ENCODE peak calls at places on chromosomes 11 and 22, in six cellular contexts. G is IMR-90, W is mesenchymal stem cell, D is H1, X is neuronal stem cell, B is trophoblast cell. Q is an unnamed sample.

GRCh38 chr22:50059185-50059880 is 1.2 kb upstream of the TTLL8 start:
- DNase-seq in X (peak), D (no peak), G (peak), B (no peak), W (peak), Q (peak)

GRCh38 chr22:41688365-41689211 is at the start of gene SNU13:
- DNase-seq in W (peak), B (peak), D (peak), X (peak), G (peak), Q (peak)

GRCh38 chr11:103086461-103086860 is 5.5 kb downstream of the DCUN1D5 start:
- DNase-seq in D (no peak), X (no peak), B (no peak), G (peak), W (no peak), Q (no peak)

GRCh38 chr11:68935516-68936357 is 32.0 kb downstream of the IGHMBP2 start:
- DNase-seq in D (no peak), G (no peak), X (no peak), W (no peak), B (no peak), Q (no peak)

GRCh38 chr11:36034572-36035331 is 90.9 kb downstream of the LDLRAD3 start:
- DNase-seq in G (peak), W (peak), B (peak), X (no peak), D (no peak), Q (no peak)

GRCh38 chr11:17403977-17404759 is 15.7 kb upstream of the KCNJ11 start:
- DNase-seq in D (no peak), B (no peak), X (no peak), W (no peak), G (no peak), Q (no peak)

GRCh38 chr11:123239371-123240150 is 44.5 kb upstream of the CLMP start:
- DNase-seq in W (no peak), D (no peak), X (no peak), B (no peak), G (peak), Q (no peak)

GRCh38 chr11:126194121-126194543 is 17.3 kb downstream of the RPUSD4 start:
- DNase-seq in X (peak), G (peak), D (peak), W (peak), B (peak), Q (no peak)

GRCh38 chr11:130592056-130592455 is 143.6 kb downstream of the ADAMTS15 start:
- DNase-seq in W (peak), X (no peak), B (peak), D (no peak), G (peak), Q (no peak)

GRCh38 chr11:132186193-132186592 is 815.8 kb downstream of the NTM start:
- DNase-seq in W (no peak), X (no peak), D (no peak), G (no peak), B (no peak), Q (no peak)

GRCh38 chr22:33658775-33659174 is 261.5 kb downstream of the LARGE1 start:
- DNase-seq in B (peak), X (no peak), D (no peak), W (peak), G (peak), Q (no peak)

GRCh38 chr11:45411221-45411946 is 125.2 kb upstream of the SYT13 start:
- DNase-seq in D (no peak), G (peak), W (peak), X (no peak), B (no peak), Q (peak)

GRCh38 chr11:44840085-44840478 is 110.6 kb downstream of the TP53I11 start:
- DNase-seq in G (no peak), B (no peak), D (no peak), W (no peak), X (no peak), Q (no peak)

GRCh38 chr22:33865248-33865647 is 55.0 kb downstream of the LARGE1 start:
- DNase-seq in X (no peak), W (peak), B (no peak), D (no peak), G (no peak), Q (no peak)

GRCh38 chr11:26512196-26512595 is 59.9 kb downstream of the MUC15 start:
- DNase-seq in X (no peak), W (no peak), G (no peak), B (no peak), D (no peak), Q (no peak)

GRCh38 chr11:71449596-71449995 is 1.4 kb upstream of the DHCR7 start:
- DNase-seq in W (no peak), G (no peak), B (no peak), D (no peak), X (no peak), Q (no peak)

GRCh38 chr11:107996025-107996776 is 12.5 kb upstream of the CUL5 start:
- DNase-seq in B (no peak), X (no peak), G (no peak), W (no peak), D (no peak), Q (no peak)

GRCh38 chr22:17974703-17975372 is 49.5 kb downstream of the MICAL3 start:
- DNase-seq in W (no peak), X (no peak), G (no peak), D (no peak), B (no peak), Q (no peak)

GRCh38 chr11:93655581-93656255 is 5.8 kb upstream of the CEP295 start:
- DNase-seq in D (no peak), B (peak), G (no peak), W (no peak), X (no peak), Q (no peak)
- H3K14ac ChIP-seq in D (no peak), B (no peak), G (no peak), W (no peak), X (no peak), Q (no peak)

DNA sequence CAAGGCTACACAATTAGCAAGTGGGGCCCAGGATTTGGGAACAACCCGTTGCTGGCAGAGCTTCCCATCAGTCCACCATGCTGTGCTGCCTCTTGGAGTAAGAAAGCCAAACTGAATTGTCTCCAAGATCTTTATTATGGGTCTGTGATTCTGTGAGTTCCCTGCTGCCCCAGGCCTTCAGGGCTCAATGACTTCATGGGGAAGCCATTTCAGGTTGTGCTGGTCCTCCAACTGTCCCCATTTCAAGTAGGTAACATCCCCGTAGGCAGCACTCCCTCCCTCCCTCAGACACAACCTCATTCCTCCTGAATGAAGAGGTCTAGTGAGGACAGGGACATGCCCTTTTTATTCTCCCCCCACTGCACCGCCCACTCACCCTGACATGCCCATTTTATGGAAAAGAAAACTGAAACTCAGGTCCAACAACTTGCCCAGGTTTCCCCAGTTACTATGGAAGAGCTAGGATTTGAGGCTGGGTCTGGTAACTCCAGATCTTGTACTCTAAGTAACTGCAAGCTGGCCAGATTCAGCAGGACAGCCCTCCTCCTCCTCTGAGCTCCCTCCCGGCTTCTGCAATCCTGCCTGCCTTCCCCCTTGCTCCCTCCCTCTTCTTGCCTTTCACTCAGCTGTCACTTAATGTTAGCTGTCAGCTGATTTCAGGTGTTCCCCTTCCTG is 8.2 kb upstream of the YWHAH start:
- DNase-seq in D (no peak), B (peak), G (no peak), X (no peak), W (no peak), Q (no peak)
- H3K14ac ChIP-seq in D (no peak), B (no peak), G (no peak), X (no peak), W (no peak), Q (no peak)

GRCh38 chr22:23002612-23003180 is 67.6 kb upstream of the GNAZ start:
- DNase-seq in G (no peak), D (no peak), X (no peak), W (no peak), B (no peak), Q (no peak)

GRCh38 chr22:22999473-22999872 is 70.8 kb upstream of the GNAZ start:
- DNase-seq in W (no peak), D (no peak), G (no peak), B (no peak), X (no peak), Q (no peak)

GRCh38 chr22:23000657-23001439 is 69.5 kb upstream of the GNAZ start:
- DNase-seq in D (no peak), B (no peak), X (no peak), G (no peak), W (no peak), Q (no peak)

GRCh38 chr22:22997988-22998387 is 72.3 kb upstream of the GNAZ start:
- DNase-seq in B (no peak), G (no peak), D (no peak), W (no peak), X (no peak), Q (no peak)

GRCh38 chr22:23001463-23001862 is 68.9 kb upstream of the GNAZ start:
- DNase-seq in W (no peak), D (no peak), B (no peak), G (no peak), X (no peak), Q (no peak)
- H3K14ac ChIP-seq in W (no peak), D (no peak), B (no peak), G (no peak), X (no peak), Q (no peak)

GRCh38 chr11:65843811-65844210 is 10.0 kb downstream of the SNX32 start:
- DNase-seq in B (peak), D (no peak), X (no peak), W (no peak), G (no peak), Q (no peak)
- H3K14ac ChIP-seq in B (no peak), D (no peak), X (no peak), W (no peak), G (no peak), Q (no peak)

GRCh38 chr11:96621161-96621560 is 231.3 kb downstream of the JRKL start:
- DNase-seq in G (no peak), X (no peak), B (no peak), W (no peak), D (no peak), Q (no peak)

GRCh38 chr11:96627379-96627778 is 237.6 kb downstream of the JRKL start:
- DNase-seq in D (no peak), B (no peak), W (no peak), X (no peak), G (no peak), Q (no peak)

GRCh38 chr11:96620464-96621044 is 230.7 kb downstream of the JRKL start:
- DNase-seq in X (no peak), D (no peak), B (no peak), G (no peak), W (no peak), Q (no peak)

GRCh38 chr11:96622026-96622634 is 232.3 kb downstream of the JRKL start:
- DNase-seq in X (no peak), B (peak), W (no peak), D (no peak), G (no peak), Q (no peak)
- H3K14ac ChIP-seq in X (no peak), B (no peak), W (no peak), D (no peak), G (no peak), Q (no peak)

DNA sequence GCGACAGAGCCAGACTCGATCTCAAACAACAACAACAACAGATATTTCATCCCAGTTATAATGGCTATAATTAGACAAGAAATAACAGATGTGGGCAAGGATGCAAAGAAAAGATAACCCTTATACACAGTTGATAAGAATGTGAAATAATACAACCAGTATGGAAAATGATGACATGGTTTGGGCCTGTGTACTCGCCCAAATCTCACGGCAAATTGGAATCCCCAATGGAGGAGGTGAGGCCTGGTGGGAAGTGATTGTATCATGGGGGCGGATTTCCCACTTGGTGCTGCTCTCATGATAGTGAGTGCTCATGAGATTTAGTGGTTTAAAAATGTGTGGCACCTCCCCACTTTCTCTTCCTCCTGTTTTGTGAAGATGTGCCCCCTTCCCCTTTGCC is 104.1 kb downstream of the C11orf87 start:
- DNase-seq in B (peak), G (no peak), X (no peak), D (no peak), W (no peak), Q (no peak)
- H3K14ac ChIP-seq in B (no peak), G (no peak), X (no peak), D (no peak), W (no peak), Q (no peak)